ENCODE peak calls at places on chromosome 14, in five cellular contexts. One of them, this sample, is unnamed. For H3K9me3, the result is how much of the 10 kb centered on the place peaks cover.

GRCh38 chr14:94050231-94050880 is 24.2 kb downstream of the OTUB2 start:
- DNase-seq in MM.1S: no peak
- DNase-seq in A673: no peak
- DNase-seq in breast epithelium: no peak
- DNase-seq in trophoblast cell: no peak
- DNase-seq in this sample: no peak

GRCh38 chr14:20499108-20499507 is 6.2 kb upstream of the RNASE10 start:
- DNase-seq in MM.1S: no peak
- DNase-seq in trophoblast cell: no peak
- DNase-seq in breast epithelium: no peak
- DNase-seq in A673: peak
- DNase-seq in this sample: no peak

GRCh38 chr14:99809864-99810854 is 16.9 kb downstream of the EML1 start:
- DNase-seq in A673: no peak
- DNase-seq in breast epithelium: no peak
- DNase-seq in MM.1S: peak
- DNase-seq in trophoblast cell: peak
- DNase-seq in this sample: no peak

GRCh38 chr14:53840444-53840843 is 116.2 kb downstream of the BMP4 start:
- DNase-seq in trophoblast cell: no peak
- DNase-seq in MM.1S: no peak
- DNase-seq in A673: no peak
- DNase-seq in breast epithelium: no peak
- DNase-seq in this sample: no peak

GRCh38 chr14:50928002-50928635 is 16.2 kb downstream of the PYGL start:
- DNase-seq in breast epithelium: no peak
- DNase-seq in MM.1S: no peak
- DNase-seq in trophoblast cell: peak
- DNase-seq in A673: no peak
- DNase-seq in this sample: no peak

GRCh38 chr14:89564291-89564957 is 147.4 kb upstream of the FOXN3 start:
- DNase-seq in MM.1S: no peak
- DNase-seq in trophoblast cell: no peak
- DNase-seq in A673: no peak
- DNase-seq in breast epithelium: no peak
- DNase-seq in this sample: no peak

GRCh38 chr14:28875937-28876910 is 109.6 kb downstream of the FOXG1 start:
- DNase-seq in trophoblast cell: no peak
- DNase-seq in MM.1S: no peak
- DNase-seq in A673: peak
- DNase-seq in breast epithelium: no peak
- DNase-seq in this sample: no peak

GRCh38 chr14:105100931-105101330 is 35.7 kb upstream of the GPR132 start:
- DNase-seq in trophoblast cell: no peak
- DNase-seq in MM.1S: no peak
- DNase-seq in A673: no peak
- DNase-seq in breast epithelium: no peak
- DNase-seq in this sample: no peak

GRCh38 chr14:68690106-68690960 is 102.5 kb downstream of the ZFP36L1 start:
- DNase-seq in MM.1S: no peak
- DNase-seq in A673: no peak
- DNase-seq in breast epithelium: no peak
- DNase-seq in trophoblast cell: no peak
- DNase-seq in this sample: no peak

GRCh38 chr14:76776306-76777251 is 15.3 kb downstream of the VASH1 start:
- DNase-seq in A673: peak
- DNase-seq in breast epithelium: peak
- DNase-seq in MM.1S: no peak
- DNase-seq in trophoblast cell: no peak
- DNase-seq in this sample: no peak

GRCh38 chr14:95189400-95190162 is 32.3 kb upstream of the DICER1 start:
- DNase-seq in MM.1S: no peak
- DNase-seq in trophoblast cell: no peak
- DNase-seq in A673: no peak
- DNase-seq in breast epithelium: no peak
- DNase-seq in this sample: no peak

GRCh38 chr14:95959317-95959716 is 79.8 kb upstream of the C14orf132 start:
- DNase-seq in MM.1S: no peak
- DNase-seq in breast epithelium: no peak
- DNase-seq in trophoblast cell: no peak
- DNase-seq in A673: no peak
- DNase-seq in this sample: no peak

GRCh38 chr14:85088231-85088630 is 441.7 kb upstream of the FLRT2 start:
- DNase-seq in MM.1S: no peak
- DNase-seq in A673: no peak
- DNase-seq in trophoblast cell: no peak
- DNase-seq in breast epithelium: no peak
- DNase-seq in this sample: no peak

GRCh38 chr14:37054869-37055268 is 117.5 kb downstream of the SLC25A21 start:
- DNase-seq in MM.1S: no peak
- DNase-seq in breast epithelium: no peak
- DNase-seq in trophoblast cell: no peak
- DNase-seq in A673: no peak
- DNase-seq in this sample: no peak

GRCh38 chr14:53836546-53836945 is 120.1 kb downstream of the BMP4 start:
- DNase-seq in A673: no peak
- DNase-seq in trophoblast cell: no peak
- DNase-seq in breast epithelium: no peak
- DNase-seq in MM.1S: no peak
- DNase-seq in this sample: no peak

GRCh38 chr14:54712371-54712998 is 145.6 kb downstream of the SAMD4A start:
- DNase-seq in A673: no peak
- DNase-seq in MM.1S: no peak
- DNase-seq in breast epithelium: no peak
- DNase-seq in trophoblast cell: no peak
- DNase-seq in this sample: no peak

GRCh38 chr14:72775923-72776554 is 117.9 kb downstream of the DPF3 start:
- DNase-seq in MM.1S: no peak
- DNase-seq in trophoblast cell: no peak
- DNase-seq in A673: no peak
- DNase-seq in breast epithelium: no peak
- DNase-seq in this sample: no peak

GRCh38 chr14:94532462-94532861 is 23.2 kb upstream of the SERPINA12 start:
- DNase-seq in breast epithelium: no peak
- DNase-seq in trophoblast cell: no peak
- DNase-seq in MM.1S: peak
- DNase-seq in A673: peak
- DNase-seq in this sample: no peak

GRCh38 chr14:61281911-61282310 is 773 bp upstream of the TMEM30B start:
- DNase-seq in breast epithelium: no peak
- DNase-seq in trophoblast cell: no peak
- DNase-seq in MM.1S: no peak
- DNase-seq in A673: no peak
- DNase-seq in this sample: no peak

GRCh38 chr14:105026033-105026785 is 5.3 kb upstream of the CDCA4 start:
- DNase-seq in A673: no peak
- DNase-seq in breast epithelium: no peak
- DNase-seq in trophoblast cell: no peak
- DNase-seq in MM.1S: no peak
- DNase-seq in this sample: no peak

GRCh38 chr14:75770635-75771034 is 109.6 kb downstream of the TTLL5 start:
- DNase-seq in MM.1S: no peak
- DNase-seq in trophoblast cell: no peak
- DNase-seq in A673: no peak
- DNase-seq in breast epithelium: no peak
- DNase-seq in this sample: no peak

DNA sequence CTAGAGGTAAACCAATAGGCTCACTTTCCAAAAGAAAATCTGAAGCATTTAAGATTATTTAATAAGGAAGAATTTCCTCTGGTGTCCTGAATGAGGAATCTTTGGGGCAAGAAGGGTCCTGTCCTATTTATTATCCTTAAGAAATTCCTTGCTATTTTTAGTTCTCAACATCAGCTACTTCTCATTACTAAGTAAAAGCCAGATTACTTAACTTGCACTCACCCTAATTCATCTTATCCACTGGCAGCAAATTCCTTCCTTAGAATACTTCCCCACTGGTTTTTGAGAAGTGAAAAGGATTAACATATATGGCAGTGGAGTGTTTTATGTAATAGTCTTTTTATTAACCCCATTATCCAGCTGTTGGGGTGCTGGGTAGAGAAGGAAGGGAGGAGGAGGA is 767.7 kb downstream of the DIO2 start:
- DNase-seq in breast epithelium: no peak
- DNase-seq in A673: no peak
- DNase-seq in trophoblast cell: no peak
- DNase-seq in MM.1S: no peak
- DNase-seq in this sample: no peak
- H3K9me3 ChIP-seq in breast epithelium: under half
- H3K9me3 ChIP-seq in A673: under half
- H3K9me3 ChIP-seq in trophoblast cell: under half
- H3K9me3 ChIP-seq in MM.1S: under half
- H3K9me3 ChIP-seq in this sample: under half

GRCh38 chr14:91255820-91256219 is 11.3 kb upstream of the GPR68 start:
- DNase-seq in MM.1S: no peak
- DNase-seq in trophoblast cell: no peak
- DNase-seq in breast epithelium: no peak
- DNase-seq in A673: no peak
- DNase-seq in this sample: no peak
- H3K9me3 ChIP-seq in MM.1S: under half
- H3K9me3 ChIP-seq in trophoblast cell: under half
- H3K9me3 ChIP-seq in breast epithelium: under half
- H3K9me3 ChIP-seq in A673: under half
- H3K9me3 ChIP-seq in this sample: under half

DNA sequence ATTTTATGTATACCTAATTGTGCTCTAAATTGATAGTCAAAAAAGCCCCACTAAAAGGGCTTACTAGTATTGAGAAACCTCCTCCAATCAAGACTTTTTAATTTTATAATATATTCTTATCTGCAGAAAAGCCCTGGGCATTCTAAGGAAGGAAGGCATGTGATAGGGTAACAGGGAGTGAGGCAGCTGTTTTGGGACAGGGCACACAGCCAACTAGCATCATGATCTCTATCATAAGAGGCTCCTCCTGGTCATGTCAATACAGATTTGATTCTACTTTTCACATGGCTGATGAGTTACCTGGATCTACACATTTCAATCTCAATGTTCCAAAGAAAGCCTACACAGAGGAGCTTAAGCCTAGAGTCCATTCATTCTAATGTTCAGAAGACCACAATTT is 9.1 kb downstream of the ADAM20 start:
- DNase-seq in breast epithelium: no peak
- DNase-seq in A673: no peak
- DNase-seq in MM.1S: no peak
- DNase-seq in trophoblast cell: no peak
- DNase-seq in this sample: no peak
- H3K9me3 ChIP-seq in breast epithelium: under half
- H3K9me3 ChIP-seq in A673: under half
- H3K9me3 ChIP-seq in MM.1S: under half
- H3K9me3 ChIP-seq in trophoblast cell: under half
- H3K9me3 ChIP-seq in this sample: under half

DNA sequence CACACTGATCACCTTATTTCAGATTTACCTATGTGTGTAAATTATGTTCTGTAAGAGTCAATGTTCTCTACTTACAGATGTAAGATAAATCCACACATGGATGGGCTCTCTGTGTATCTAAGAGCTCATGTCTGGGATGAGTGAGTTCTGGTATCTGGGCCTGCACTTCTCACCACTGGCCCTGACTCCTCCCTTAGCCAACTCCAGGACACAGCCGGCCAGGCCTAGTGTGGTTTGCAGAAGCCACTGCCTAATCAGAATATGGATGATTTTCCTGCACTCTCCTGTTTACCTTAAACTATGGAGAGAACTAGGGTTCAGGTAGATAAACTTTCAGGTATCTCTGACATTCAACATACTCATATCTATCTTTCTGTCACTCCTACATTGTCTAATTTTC is 1284.8 kb downstream of the TMEM121 start:
- DNase-seq in breast epithelium: no peak
- DNase-seq in A673: no peak
- DNase-seq in MM.1S: no peak
- DNase-seq in trophoblast cell: no peak
- DNase-seq in this sample: no peak
- H3K9me3 ChIP-seq in breast epithelium: under half
- H3K9me3 ChIP-seq in A673: under half
- H3K9me3 ChIP-seq in MM.1S: under half
- H3K9me3 ChIP-seq in trophoblast cell: under half
- H3K9me3 ChIP-seq in this sample: under half

GRCh38 chr14:101737414-101738367 is 23.8 kb upstream of the PPP2R5C start:
- DNase-seq in trophoblast cell: no peak
- DNase-seq in breast epithelium: no peak
- DNase-seq in A673: no peak
- DNase-seq in MM.1S: no peak
- DNase-seq in this sample: no peak

GRCh38 chr14:101736585-101736984 is 24.9 kb upstream of the PPP2R5C start:
- DNase-seq in breast epithelium: no peak
- DNase-seq in MM.1S: no peak
- DNase-seq in trophoblast cell: no peak
- DNase-seq in A673: no peak
- DNase-seq in this sample: no peak

GRCh38 chr14:101738921-101739320 is 22.6 kb upstream of the PPP2R5C start:
- DNase-seq in A673: no peak
- DNase-seq in breast epithelium: no peak
- DNase-seq in trophoblast cell: no peak
- DNase-seq in MM.1S: no peak
- DNase-seq in this sample: no peak

GRCh38 chr14:101740981-101741380 is 20.5 kb upstream of the PPP2R5C start:
- DNase-seq in breast epithelium: no peak
- DNase-seq in trophoblast cell: no peak
- DNase-seq in MM.1S: no peak
- DNase-seq in A673: no peak
- DNase-seq in this sample: no peak

DNA sequence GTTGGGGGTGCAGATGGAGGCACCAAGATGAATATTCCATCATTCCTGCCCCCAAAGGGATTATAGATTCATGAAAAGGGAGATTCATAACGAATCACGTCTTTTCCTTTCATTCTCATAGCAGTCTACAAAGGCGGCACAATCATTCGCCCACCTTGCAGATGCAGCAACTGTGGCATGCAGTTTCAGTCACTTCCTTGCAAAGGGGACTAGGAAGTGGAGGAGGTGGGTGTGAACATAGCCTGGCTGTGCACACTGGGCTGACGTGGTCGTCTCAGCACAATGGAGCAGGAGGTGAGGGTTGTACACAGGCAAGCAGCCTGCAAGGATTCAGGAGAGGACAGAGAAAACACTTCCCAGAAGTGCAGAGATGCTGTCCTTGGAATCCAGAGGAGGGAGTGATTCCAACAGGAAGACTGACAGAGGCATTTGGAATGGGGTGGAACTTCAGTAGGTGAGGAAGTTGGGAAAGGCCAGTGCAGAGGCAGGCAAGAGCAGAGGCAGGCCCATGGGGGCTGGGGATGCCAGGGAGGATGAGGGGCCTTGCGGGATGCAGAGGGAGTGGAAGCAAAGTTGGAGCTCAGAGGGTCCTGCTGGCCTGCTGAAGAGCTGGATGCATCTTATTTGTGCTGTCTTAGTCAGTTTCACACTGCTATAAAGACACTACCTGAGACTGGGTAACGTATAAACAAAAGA is 21.9 kb upstream of the PPP2R5C start:
- DNase-seq in breast epithelium: no peak
- DNase-seq in trophoblast cell: no peak
- DNase-seq in A673: no peak
- DNase-seq in MM.1S: no peak
- DNase-seq in this sample: no peak
- H3K9me3 ChIP-seq in breast epithelium: under half
- H3K9me3 ChIP-seq in trophoblast cell: under half
- H3K9me3 ChIP-seq in A673: under half
- H3K9me3 ChIP-seq in MM.1S: under half
- H3K9me3 ChIP-seq in this sample: under half

GRCh38 chr14:65631040-65631439 is 218.5 kb downstream of the FUT8 start:
- DNase-seq in MM.1S: peak
- DNase-seq in trophoblast cell: no peak
- DNase-seq in breast epithelium: no peak
- DNase-seq in A673: peak
- DNase-seq in this sample: no peak
- H3K9me3 ChIP-seq in MM.1S: under half
- H3K9me3 ChIP-seq in trophoblast cell: under half
- H3K9me3 ChIP-seq in breast epithelium: under half
- H3K9me3 ChIP-seq in A673: under half
- H3K9me3 ChIP-seq in this sample: under half